ENCODE peak calls at places on chromosomes 3 and 15, in four cellular contexts. One of them, this sample, is unnamed.
A peak's percentile ranks its signal among the peaks of the same experiment; 100 is the strongest.

GRCh38 chr3:181710581-181711255 is 1.0 kb upstream of the SOX2 start:
- DNase-seq in CD4-positive, alpha-beta memory T cell: no peak
- DNase-seq in HuH-7.5: no peak
- DNase-seq in NCI-H1092 treated with DMSO at 0.1 percent for 48 hours: peak; percentile 61
- DNase-seq in this sample: peak; percentile 86

GRCh38 chr3:168495251-168495650 is 399.5 kb upstream of the GOLIM4 start:
- DNase-seq in CD4-positive, alpha-beta memory T cell: no peak
- DNase-seq in HuH-7.5: no peak
- DNase-seq in NCI-H1092 treated with DMSO at 0.1 percent for 48 hours: no peak
- DNase-seq in this sample: no peak

GRCh38 chr3:86794336-86795065 is 196.4 kb downstream of the VGLL3 start:
- DNase-seq in CD4-positive, alpha-beta memory T cell: no peak
- DNase-seq in HuH-7.5: no peak
- DNase-seq in NCI-H1092 treated with DMSO at 0.1 percent for 48 hours: no peak
- DNase-seq in this sample: no peak

GRCh38 chr15:32778391-32779176 is 60.8 kb downstream of the GREM1 start:
- DNase-seq in CD4-positive, alpha-beta memory T cell: no peak
- DNase-seq in HuH-7.5: no peak
- DNase-seq in NCI-H1092 treated with DMSO at 0.1 percent for 48 hours: no peak
- DNase-seq in this sample: no peak

GRCh38 chr3:32421991-32422859 is 30.6 kb downstream of the CMTM7 start:
- DNase-seq in CD4-positive, alpha-beta memory T cell: no peak
- DNase-seq in HuH-7.5: no peak
- DNase-seq in NCI-H1092 treated with DMSO at 0.1 percent for 48 hours: peak; percentile 38
- DNase-seq in this sample: peak; percentile 53

GRCh38 chr3:127777861-127778711 is 44.2 kb downstream of the MGLL start:
- DNase-seq in CD4-positive, alpha-beta memory T cell: no peak
- DNase-seq in HuH-7.5: no peak
- DNase-seq in NCI-H1092 treated with DMSO at 0.1 percent for 48 hours: no peak
- DNase-seq in this sample: no peak

GRCh38 chr15:27342991-27343390 is 372.0 kb downstream of the GABRG3 start:
- DNase-seq in CD4-positive, alpha-beta memory T cell: no peak
- DNase-seq in HuH-7.5: no peak
- DNase-seq in NCI-H1092 treated with DMSO at 0.1 percent for 48 hours: no peak
- DNase-seq in this sample: peak; percentile 37

GRCh38 chr3:95883801-95884200 is 930.6 kb upstream of the EPHA6 start:
- DNase-seq in CD4-positive, alpha-beta memory T cell: no peak
- DNase-seq in HuH-7.5: no peak
- DNase-seq in NCI-H1092 treated with DMSO at 0.1 percent for 48 hours: no peak
- DNase-seq in this sample: no peak

GRCh38 chr3:141386611-141387110 is 18.4 kb downstream of the ZBTB38 start:
- DNase-seq in CD4-positive, alpha-beta memory T cell: no peak
- DNase-seq in HuH-7.5: no peak
- DNase-seq in NCI-H1092 treated with DMSO at 0.1 percent for 48 hours: peak; percentile 90
- DNase-seq in this sample: peak; percentile 49

GRCh38 chr3:115085197-115085865 is 61.8 kb downstream of the ZBTB20 start:
- DNase-seq in CD4-positive, alpha-beta memory T cell: no peak
- DNase-seq in HuH-7.5: no peak
- DNase-seq in NCI-H1092 treated with DMSO at 0.1 percent for 48 hours: peak; percentile 12
- DNase-seq in this sample: no peak

GRCh38 chr3:38346584-38347410 is at the start of gene XYLB:
- DNase-seq in CD4-positive, alpha-beta memory T cell: peak; percentile 54
- DNase-seq in HuH-7.5: peak; percentile 87
- DNase-seq in NCI-H1092 treated with DMSO at 0.1 percent for 48 hours: peak; percentile 64
- DNase-seq in this sample: peak; percentile 41

GRCh38 chr3:120495809-120496208 is 45.0 kb upstream of the FSTL1 start:
- DNase-seq in CD4-positive, alpha-beta memory T cell: no peak
- DNase-seq in HuH-7.5: no peak
- DNase-seq in NCI-H1092 treated with DMSO at 0.1 percent for 48 hours: no peak
- DNase-seq in this sample: no peak

GRCh38 chr15:88490036-88490435 is 22.5 kb downstream of the MRPS11 start:
- DNase-seq in CD4-positive, alpha-beta memory T cell: no peak
- DNase-seq in HuH-7.5: no peak
- DNase-seq in NCI-H1092 treated with DMSO at 0.1 percent for 48 hours: no peak
- DNase-seq in this sample: no peak

GRCh38 chr3:172613845-172614244 is 90.6 kb upstream of the TNFSF10 start:
- DNase-seq in CD4-positive, alpha-beta memory T cell: no peak
- DNase-seq in HuH-7.5: no peak
- DNase-seq in NCI-H1092 treated with DMSO at 0.1 percent for 48 hours: no peak
- DNase-seq in this sample: no peak

GRCh38 chr3:30435950-30436349 is 170.5 kb upstream of the TGFBR2 start:
- DNase-seq in CD4-positive, alpha-beta memory T cell: no peak
- DNase-seq in HuH-7.5: no peak
- DNase-seq in NCI-H1092 treated with DMSO at 0.1 percent for 48 hours: no peak
- DNase-seq in this sample: no peak

GRCh38 chr15:84840741-84841429 is 23.7 kb downstream of the ALPK3 start:
- DNase-seq in CD4-positive, alpha-beta memory T cell: no peak
- DNase-seq in HuH-7.5: peak; percentile 80
- DNase-seq in NCI-H1092 treated with DMSO at 0.1 percent for 48 hours: no peak
- DNase-seq in this sample: peak; percentile 38

GRCh38 chr3:47010050-47010712 is 30.7 kb downstream of the NBEAL2 start:
- DNase-seq in CD4-positive, alpha-beta memory T cell: no peak
- DNase-seq in HuH-7.5: peak; percentile 27
- DNase-seq in NCI-H1092 treated with DMSO at 0.1 percent for 48 hours: no peak
- DNase-seq in this sample: no peak

GRCh38 chr15:74620636-74621545 is 5.3 kb downstream of the CLK3 start:
- DNase-seq in CD4-positive, alpha-beta memory T cell: peak; percentile 80
- DNase-seq in HuH-7.5: peak; percentile 97
- DNase-seq in NCI-H1092 treated with DMSO at 0.1 percent for 48 hours: peak; percentile 44
- DNase-seq in this sample: peak; percentile 21

GRCh38 chr3:158103131-158103955 is 2.9 kb downstream of the SHOX2 start:
- DNase-seq in CD4-positive, alpha-beta memory T cell: no peak
- DNase-seq in HuH-7.5: no peak
- DNase-seq in NCI-H1092 treated with DMSO at 0.1 percent for 48 hours: no peak
- DNase-seq in this sample: no peak

GRCh38 chr15:90895571-90896117 is 7.5 kb upstream of the MAN2A2 start:
- DNase-seq in CD4-positive, alpha-beta memory T cell: no peak
- DNase-seq in HuH-7.5: no peak
- DNase-seq in NCI-H1092 treated with DMSO at 0.1 percent for 48 hours: peak; percentile 64
- DNase-seq in this sample: peak; percentile 3

GRCh38 chr3:37986479-37987314 is 3.9 kb upstream of the VILL start:
- DNase-seq in CD4-positive, alpha-beta memory T cell: peak; percentile 29
- DNase-seq in HuH-7.5: peak; percentile 77
- DNase-seq in NCI-H1092 treated with DMSO at 0.1 percent for 48 hours: no peak
- DNase-seq in this sample: no peak

GRCh38 chr3:140499114-140499757 is 178.6 kb upstream of the TRIM42 start:
- DNase-seq in CD4-positive, alpha-beta memory T cell: no peak
- DNase-seq in HuH-7.5: no peak
- DNase-seq in NCI-H1092 treated with DMSO at 0.1 percent for 48 hours: peak; percentile 52
- DNase-seq in this sample: no peak

GRCh38 chr3:178849220-178849910 is 222.2 kb downstream of the ZMAT3 start:
- DNase-seq in CD4-positive, alpha-beta memory T cell: no peak
- DNase-seq in HuH-7.5: no peak
- DNase-seq in NCI-H1092 treated with DMSO at 0.1 percent for 48 hours: peak; percentile 9
- DNase-seq in this sample: peak; percentile 10

GRCh38 chr3:12764171-12764776 is 5.2 kb upstream of the TMEM40 start:
- DNase-seq in CD4-positive, alpha-beta memory T cell: no peak
- DNase-seq in HuH-7.5: no peak
- DNase-seq in NCI-H1092 treated with DMSO at 0.1 percent for 48 hours: no peak
- DNase-seq in this sample: no peak

GRCh38 chr3:116929534-116930222 is 220.1 kb downstream of the TUSC7 start:
- DNase-seq in CD4-positive, alpha-beta memory T cell: no peak
- DNase-seq in HuH-7.5: no peak
- DNase-seq in NCI-H1092 treated with DMSO at 0.1 percent for 48 hours: no peak
- DNase-seq in this sample: no peak

This sample was measured in NCI-H774.